ENCODE peak calls at places on chromosomes 7 and 10, in four cellular contexts. N is AG04450, U is tibial artery, A is PC-3. S is an unnamed sample.

GRCh38 chr10:77004917-77005564 is 632.6 kb downstream of the KCNMA1 start:
- DNase-seq in N (peak), U (no peak), A (peak), S (no peak)

GRCh38 chr7:116434820-116435341 is 64.7 kb upstream of the CAV2 start:
- DNase-seq in N (peak), U (no peak), A (peak), S (no peak)

GRCh38 chr10:91344117-91344856 is 65.9 kb upstream of the HECTD2 start:
- DNase-seq in N (no peak), U (no peak), A (no peak), S (no peak)

GRCh38 chr7:129779602-129780256 is 168.2 kb downstream of the NRF1 start:
- DNase-seq in N (no peak), U (no peak), A (peak), S (no peak)

GRCh38 chr10:68156373-68157185 is 47.3 kb downstream of the MYPN start:
- DNase-seq in N (no peak), U (peak), A (peak), S (no peak)

GRCh38 chr7:67918158-67918557 is 921.5 kb downstream of the TYW1 start:
- DNase-seq in N (no peak), U (no peak), A (no peak), S (no peak)

GRCh38 chr10:82814635-82815034 is 939.6 kb downstream of the NRG3 start:
- DNase-seq in N (no peak), U (no peak), A (no peak), S (no peak)

GRCh38 chr7:47576031-47576908 is 5.6 kb downstream of the TNS3 start:
- DNase-seq in N (no peak), U (peak), A (peak), S (no peak)

GRCh38 chr10:88991161-88991899 is 732 bp downstream of the FAS start:
- DNase-seq in N (no peak), U (peak), A (peak), S (no peak)

GRCh38 chr10:51666476-51666875 is 32.9 kb downstream of the CSTF2T start:
- DNase-seq in N (no peak), U (no peak), A (no peak), S (no peak)

GRCh38 chr10:111077715-111078504 is 1.1 kb downstream of the ADRA2A start:
- DNase-seq in N (no peak), U (no peak), A (no peak), S (no peak)

GRCh38 chr10:5413012-5413938 is 918 bp downstream of the NET1 start:
- DNase-seq in N (no peak), U (no peak), A (peak), S (no peak)

GRCh38 chr10:125820705-125821104 is 2.4 kb downstream of the UROS start:
- DNase-seq in N (no peak), U (no peak), A (no peak), S (no peak)

GRCh38 chr7:120856621-120857352 is 1.2 kb downstream of the TSPAN12 start:
- DNase-seq in N (no peak), U (peak), A (peak), S (peak)

GRCh38 chr10:23294638-23295247 is 49.9 kb downstream of the C10orf67 start:
- DNase-seq in N (no peak), U (no peak), A (peak), S (no peak)

GRCh38 chr7:121107923-121108498 is 119.5 kb downstream of the CPED1 start:
- DNase-seq in N (no peak), U (no peak), A (peak), S (no peak)

GRCh38 chr7:116403265-116403664 is 96.3 kb upstream of the CAV2 start:
- DNase-seq in N (no peak), U (no peak), A (no peak), S (no peak)

GRCh38 chr10:131429942-131430341 is 118.4 kb upstream of the TCERG1L start:
- DNase-seq in N (no peak), U (no peak), A (no peak), S (no peak)

GRCh38 chr10:16819436-16819835 is 2.2 kb upstream of the RSU1 start:
- DNase-seq in N (no peak), U (no peak), A (no peak), S (no peak)

GRCh38 chr7:133910761-133911160 is 216.4 kb upstream of the LRGUK start:
- DNase-seq in N (no peak), U (no peak), A (no peak), S (no peak)

GRCh38 chr10:52387744-52388143 is 73.7 kb downstream of the DKK1 start:
- DNase-seq in N (no peak), U (no peak), A (peak), S (no peak)

GRCh38 chr7:29239638-29240037 is 45.1 kb downstream of the CHN2 start:
- DNase-seq in N (no peak), U (no peak), A (peak), S (no peak)

GRCh38 chr10:124063736-124064135 is 29.7 kb downstream of the CHST15 start:
- DNase-seq in N (peak), U (no peak), A (peak), S (no peak)

DNA sequence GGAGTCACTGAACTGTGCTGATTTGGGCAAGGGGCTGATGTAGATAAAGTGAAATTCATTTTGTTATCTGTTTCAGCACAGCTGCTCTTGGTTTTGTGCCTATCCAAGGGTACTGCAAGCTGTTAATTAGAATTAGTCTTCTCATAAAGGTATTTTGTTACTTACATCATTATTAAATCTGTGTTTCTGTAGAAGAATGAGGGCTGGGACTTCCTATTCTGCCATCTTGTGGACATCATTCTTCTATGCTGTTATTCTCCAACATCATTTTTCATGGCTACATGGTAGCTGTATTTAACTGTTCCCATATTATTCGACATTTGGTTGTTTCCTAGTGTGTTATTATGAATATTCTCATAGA is 76.2 kb upstream of the CCDC71L start:
- DNase-seq in N (no peak), U (no peak), A (peak), S (no peak)
- TF ChIP-seq CTCF in N (peak), U (peak), A (peak), S (no peak)

GRCh38 chr10:102630663-102631062 is 13.6 kb upstream of the TRIM8 start:
- DNase-seq in N (no peak), U (no peak), A (no peak), S (no peak)
- H3K27ac ChIP-seq in N (peak), U (no peak), A (no peak), S (peak)

DNA sequence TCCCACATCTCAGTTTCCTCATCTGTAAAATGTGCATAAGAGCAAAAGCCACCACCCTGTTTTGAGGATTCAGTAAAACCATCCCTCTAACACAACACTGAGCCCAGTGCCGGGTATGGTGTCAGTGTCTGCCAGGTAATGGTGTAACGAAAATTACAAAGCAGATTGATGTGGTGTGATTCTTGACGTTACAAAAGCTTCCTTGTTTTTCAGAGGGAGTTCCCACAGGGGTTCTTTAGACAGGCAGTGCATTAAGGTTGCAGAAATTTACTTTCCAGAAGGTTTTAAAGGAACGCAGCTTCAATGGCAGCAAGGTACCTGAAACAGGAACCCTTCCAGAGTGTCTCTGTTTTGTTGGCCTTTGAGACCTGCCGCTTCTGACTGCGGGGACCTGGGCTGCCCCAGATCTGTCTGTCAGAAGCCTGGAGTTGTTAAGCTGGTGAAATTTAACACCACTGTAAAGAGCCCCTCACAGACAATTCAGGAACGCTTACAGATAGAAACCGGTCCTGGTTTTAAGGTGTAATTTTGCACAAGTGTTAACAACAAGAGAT is 168.3 kb downstream of the CUX1 start:
- DNase-seq in N (no peak), U (no peak), A (no peak), S (no peak)
- H3K4me3 ChIP-seq in N (no peak), U (no peak), A (no peak), S (no peak)

GRCh38 chr7:103912906-103913610 is 76.4 kb downstream of the RELN start:
- DNase-seq in N (no peak), U (no peak), A (no peak), S (no peak)

GRCh38 chr7:103918928-103919868 is 70.3 kb downstream of the RELN start:
- DNase-seq in N (no peak), U (no peak), A (no peak), S (no peak)

GRCh38 chr7:103915958-103916357 is 73.5 kb downstream of the RELN start:
- DNase-seq in N (no peak), U (no peak), A (peak), S (no peak)

DNA sequence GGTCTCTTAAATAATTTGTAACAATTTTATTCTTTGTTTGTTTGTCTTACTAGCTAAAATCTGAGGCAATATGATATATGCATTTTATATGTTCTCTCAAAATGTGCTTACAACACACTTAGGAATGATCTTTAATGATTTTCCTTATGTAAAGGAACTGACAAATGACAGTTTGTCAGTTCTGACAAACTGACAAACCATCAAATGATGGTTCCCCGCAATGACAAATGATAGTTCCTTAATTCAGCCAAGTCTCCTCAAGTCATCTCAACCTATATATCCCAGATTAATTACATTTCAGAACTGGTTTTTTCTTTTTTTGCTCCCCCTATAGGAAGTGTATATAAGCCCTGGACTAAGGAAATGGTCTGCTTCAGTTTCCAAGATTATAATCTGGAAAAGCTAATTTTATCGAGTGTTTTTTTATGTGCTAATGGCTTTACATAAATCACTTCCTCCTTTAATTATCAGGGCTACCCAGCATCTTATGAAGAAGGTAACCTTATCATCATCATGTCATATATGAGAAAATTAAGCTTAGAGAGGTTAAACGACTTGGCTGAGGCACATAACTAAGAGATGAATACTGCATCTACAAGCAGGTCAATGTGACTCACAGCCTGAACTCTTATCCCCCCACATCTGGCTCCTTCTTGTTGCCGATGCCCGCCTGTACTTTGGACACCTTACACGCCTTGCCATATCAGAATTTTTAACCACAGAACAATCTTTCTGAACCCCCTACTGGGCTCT is 75.1 kb downstream of the RELN start:
- DNase-seq in N (no peak), U (no peak), A (no peak), S (no peak)
- TF ChIP-seq CTCF in N (no peak), U (no peak), A (peak), S (no peak)

GRCh38 chr7:35657125-35657524 is 37.8 kb downstream of the HERPUD2 start:
- DNase-seq in N (no peak), U (no peak), A (no peak), S (no peak)

DNA sequence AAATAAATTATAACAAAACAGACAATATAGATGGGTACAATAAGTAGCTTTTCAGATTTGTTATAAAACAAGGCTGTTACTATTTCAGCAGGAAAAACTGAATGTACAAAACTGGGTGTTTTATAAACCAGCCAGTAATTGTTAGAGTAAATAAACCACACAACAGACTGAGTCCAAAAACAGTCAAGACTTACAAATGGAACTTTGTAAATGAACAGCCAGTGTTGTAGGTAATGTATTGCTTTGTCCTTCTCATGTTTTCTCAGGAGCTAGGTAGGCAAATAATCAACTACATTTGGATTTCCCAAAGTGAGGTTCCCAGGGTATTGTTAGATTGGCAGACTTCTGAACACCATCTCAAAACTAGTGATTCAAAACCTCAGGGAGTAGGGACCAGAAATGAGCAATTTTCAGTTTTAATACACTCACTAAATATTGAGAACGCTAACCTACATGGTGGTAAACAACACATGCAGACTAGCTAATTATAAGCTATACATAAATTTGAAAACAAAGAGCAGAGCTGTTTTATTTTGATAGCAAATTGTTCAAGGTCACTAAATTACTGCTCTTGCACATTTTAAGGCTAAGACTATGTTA is 36.2 kb downstream of the HERPUD2 start:
- DNase-seq in N (no peak), U (no peak), A (no peak), S (no peak)
- H3K27ac ChIP-seq in N (no peak), U (no peak), A (no peak), S (peak)

DNA sequence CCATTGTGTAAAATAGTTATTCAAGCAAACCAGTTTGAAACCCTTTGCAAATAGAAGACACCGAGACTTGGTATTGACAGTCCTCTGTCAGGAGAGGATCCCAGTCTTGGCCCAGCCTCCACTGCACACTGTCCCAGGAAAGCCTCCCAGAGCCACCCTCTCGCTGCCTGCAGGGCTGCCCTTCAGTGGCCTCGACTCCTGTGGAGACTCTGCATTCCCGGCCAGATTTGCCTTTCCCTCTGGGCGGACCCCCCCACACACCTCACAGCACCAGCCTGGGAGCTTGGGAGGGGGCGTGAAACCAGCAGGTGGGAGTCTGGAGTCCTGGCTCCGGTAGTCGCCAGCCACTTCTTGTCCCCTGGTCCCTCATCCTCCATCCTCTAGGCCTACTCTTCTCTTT is 48.7 kb downstream of the GRK5 start:
- DNase-seq in N (no peak), U (no peak), A (no peak), S (no peak)
- H3K4me3 ChIP-seq in N (no peak), U (no peak), A (no peak), S (no peak)

DNA sequence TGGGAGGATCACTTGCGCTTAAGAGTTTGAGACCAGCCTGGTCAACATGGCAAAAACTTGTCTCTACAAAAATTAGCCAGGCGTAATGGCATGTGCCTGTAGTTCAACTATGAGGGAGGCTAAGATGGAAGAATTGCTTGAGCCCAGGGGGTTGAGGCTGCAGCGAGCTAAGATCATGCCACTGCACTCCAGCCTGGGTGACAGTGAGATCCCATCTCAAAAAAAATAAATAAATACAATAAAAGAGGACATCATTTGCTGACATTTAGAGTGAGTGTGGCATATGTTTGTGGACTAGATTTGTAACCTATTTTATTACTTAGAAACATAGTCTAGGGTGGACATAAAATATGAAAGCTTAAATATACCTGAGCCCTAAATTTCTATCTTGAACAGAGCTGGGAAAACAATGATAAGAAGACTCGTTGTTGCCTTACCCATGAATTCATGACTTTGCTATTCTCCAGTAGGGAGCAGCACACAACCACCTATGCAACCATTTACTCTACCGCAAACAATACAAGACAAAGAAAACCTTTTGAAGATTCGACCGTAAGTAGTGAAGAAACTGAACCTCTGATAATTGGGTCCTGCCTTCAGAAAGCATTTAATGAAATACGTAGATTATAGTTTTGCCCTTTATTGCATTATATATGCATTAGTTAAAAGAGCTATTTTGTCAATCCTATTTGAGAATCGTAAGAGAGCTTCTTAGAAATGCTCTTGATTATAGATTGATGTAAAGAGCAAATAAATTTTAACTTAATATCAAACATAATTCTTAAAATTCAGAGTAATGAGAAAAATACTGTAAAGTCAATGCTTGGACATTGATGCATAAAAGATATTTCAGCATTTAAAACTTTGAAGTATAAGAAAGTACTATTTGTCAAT is 83.5 kb downstream of the GNAT3 start:
- DNase-seq in N (no peak), U (no peak), A (peak), S (no peak)
- TF ChIP-seq CTCF in N (peak), U (peak), A (peak), S (peak)

DNA sequence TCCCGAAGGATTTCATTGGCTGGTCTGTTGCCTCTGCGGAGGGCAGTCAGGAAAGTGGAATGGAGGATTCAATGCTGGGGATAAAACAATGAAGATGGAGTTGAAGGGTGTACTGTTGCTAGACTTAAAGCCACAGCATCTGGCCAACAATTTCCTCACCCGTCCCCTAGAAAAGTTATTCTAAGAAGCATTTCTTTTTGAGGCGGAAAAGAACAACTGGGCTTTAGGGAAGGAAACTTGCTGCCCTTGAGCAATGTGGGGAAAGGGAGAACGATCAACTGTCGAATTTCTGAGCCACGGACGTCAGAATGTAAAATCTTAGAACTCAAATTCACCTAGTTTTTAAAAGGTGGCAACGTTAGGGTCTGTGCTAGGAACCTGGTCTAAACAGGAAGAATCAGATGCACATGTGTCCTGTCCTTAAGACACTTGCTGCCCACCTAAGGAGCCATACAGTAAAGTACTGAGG is 673 bp downstream of the FMC1 start:
- DNase-seq in N (no peak), U (no peak), A (no peak), S (no peak)
- H3K27ac ChIP-seq in N (peak), U (peak), A (peak), S (peak)

GRCh38 chr7:27142562-27143021 is 889 bp downstream of the HOXA5 start:
- DNase-seq in N (no peak), U (no peak), A (no peak), S (no peak)
- H3K4me3 ChIP-seq in N (peak), U (peak), A (no peak), S (peak)

GRCh38 chr7:142383826-142384507 is 126.1 kb upstream of the PRSS58 start:
- DNase-seq in N (no peak), U (no peak), A (peak), S (no peak)
- TF ChIP-seq CTCF in N (no peak), U (no peak), A (no peak), S (no peak)

S was measured in dorsolateral prefrontal cortex.